ENCODE peak calls at places on chromosomes 1 and 21, in seven cellular contexts. L, N, G, Q, A, B and D are unnamed samples.

GRCh38 chr1:1434131-1434811 is 1.2 kb upstream of the VWA1 start:
- DNase-seq in L (peak), N (no peak), G (no peak), Q (no peak), A (peak), B (no peak), D (no peak)

GRCh38 chr1:12324423-12324822 is 94.6 kb downstream of the VPS13D start:
- DNase-seq in L (no peak), N (no peak), G (no peak), Q (no peak), A (no peak), B (no peak), D (no peak)

GRCh38 chr1:28456078-28456477 is 49.8 kb upstream of the RCC1 start:
- DNase-seq in L (no peak), N (peak), G (peak), Q (no peak), A (peak), B (peak), D (no peak)

GRCh38 chr21:35827004-35827403 is 233.3 kb downstream of the SETD4 start:
- DNase-seq in L (no peak), N (no peak), G (no peak), Q (no peak), A (no peak), B (no peak), D (no peak)

GRCh38 chr1:10598088-10598712 is 123.5 kb downstream of the PEX14 start:
- DNase-seq in L (no peak), N (no peak), G (no peak), Q (no peak), A (no peak), B (no peak), D (no peak)

GRCh38 chr1:1872329-1872994 is 18.4 kb downstream of the GNB1 start:
- DNase-seq in L (no peak), N (no peak), G (no peak), Q (no peak), A (no peak), B (no peak), D (no peak)

GRCh38 chr1:90317628-90318027 is 322.7 kb downstream of the ZNF326 start:
- DNase-seq in L (no peak), N (no peak), G (no peak), Q (no peak), A (no peak), B (no peak), D (no peak)

GRCh38 chr1:89310505-89310904 is 37.8 kb upstream of the GBP5 start:
- DNase-seq in L (no peak), N (peak), G (no peak), Q (no peak), A (peak), B (no peak), D (no peak)

GRCh38 chr1:169534653-169535052 is 48.9 kb upstream of the SLC19A2 start:
- DNase-seq in L (no peak), N (no peak), G (no peak), Q (no peak), A (no peak), B (no peak), D (no peak)

GRCh38 chr21:41979335-41979734 is 25.5 kb upstream of the C2CD2 start:
- DNase-seq in L (no peak), N (no peak), G (no peak), Q (no peak), A (no peak), B (no peak), D (no peak)

GRCh38 chr1:165674599-165674998 is 23.8 kb downstream of the ALDH9A1 start:
- DNase-seq in L (no peak), N (peak), G (peak), Q (no peak), A (no peak), B (no peak), D (no peak)

GRCh38 chr1:42380617-42381423 is at the start of gene RIMKLA:
- DNase-seq in L (no peak), N (peak), G (no peak), Q (peak), A (no peak), B (no peak), D (no peak)

GRCh38 chr1:50329332-50329932 is 93.8 kb downstream of the DMRTA2 start:
- DNase-seq in L (no peak), N (no peak), G (peak), Q (no peak), A (no peak), B (no peak), D (no peak)

GRCh38 chr1:184971522-184972265 is 2.6 kb downstream of the NIBAN1 start:
- DNase-seq in L (no peak), N (no peak), G (no peak), Q (no peak), A (no peak), B (no peak), D (no peak)

GRCh38 chr21:45940091-45940490 is 41.5 kb upstream of the COL6A1 start:
- DNase-seq in L (no peak), N (no peak), G (no peak), Q (no peak), A (no peak), B (no peak), D (no peak)

GRCh38 chr1:55212349-55213028 is 2.7 kb downstream of the USP24 start:
- DNase-seq in L (no peak), N (no peak), G (no peak), Q (no peak), A (no peak), B (peak), D (no peak)

GRCh38 chr21:38597436-38597835 is 99.2 kb upstream of the ERG start:
- DNase-seq in L (no peak), N (no peak), G (no peak), Q (no peak), A (no peak), B (no peak), D (no peak)

GRCh38 chr21:14842641-14843040 is 222.2 kb downstream of the NRIP1 start:
- DNase-seq in L (no peak), N (no peak), G (peak), Q (no peak), A (no peak), B (no peak), D (no peak)

GRCh38 chr21:29017639-29018237 is 1.4 kb downstream of the RWDD2B start:
- DNase-seq in L (no peak), N (no peak), G (no peak), Q (no peak), A (no peak), B (peak), D (no peak)

GRCh38 chr1:176770066-176770465 is 307.1 kb downstream of the PAPPA2 start:
- DNase-seq in L (no peak), N (no peak), G (no peak), Q (no peak), A (no peak), B (no peak), D (no peak)

GRCh38 chr21:33115586-33116541 is 45.9 kb downstream of the OLIG1 start:
- DNase-seq in L (peak), N (no peak), G (no peak), Q (no peak), A (no peak), B (no peak), D (no peak)

GRCh38 chr1:221704291-221704690 is 37.6 kb downstream of the DUSP10 start:
- DNase-seq in L (no peak), N (peak), G (peak), Q (no peak), A (no peak), B (no peak), D (no peak)